ENCODE peak calls at places on chromosomes 5 and 9, in seven cellular contexts. H is brain microvascular endothelial cell; U is activated CD4-positive, alpha-beta memory T cell treated with anti-CD3 and anti-CD28 coated beads, Interleukin-2, amount 10 ng/mL, durations not matched to agents 7 days and 5 days; D is ELR; S is activated CD4-positive, alpha-beta T cell treated with anti-CD3 and anti-CD28 coated beads for 1 hour; I is fibroblast of the conjunctiva; X is cardiac fibroblast. F is an unnamed sample.

GRCh38 chr5:121251954-121252353 is 599.7 kb upstream of the FTMT start:
- DNase-seq in I (no peak), S (no peak), H (peak; percentile 2), U (no peak), X (peak; percentile 64), D (peak; percentile 85), F (peak; percentile 34)

GRCh38 chr5:120007619-120008018 is 378.3 kb downstream of the FAM170A start:
- DNase-seq in U (no peak), I (no peak), H (no peak), S (no peak), D (no peak), X (no peak), F (no peak)

GRCh38 chr9:77585335-77585786 is 62.8 kb downstream of the GNA14 start:
- DNase-seq in U (no peak), X (no peak), H (no peak), D (peak; percentile 25), I (no peak), S (no peak), F (no peak)

GRCh38 chr9:15505927-15506326 is 4.8 kb downstream of the PSIP1 start:
- DNase-seq in D (no peak), H (no peak), X (no peak), I (no peak), S (no peak), U (no peak), F (peak; percentile 23)

GRCh38 chr5:178074266-178074952 is 38.9 kb upstream of the N4BP3 start:
- DNase-seq in X (no peak), D (peak; percentile 29), S (no peak), I (no peak), H (no peak), U (no peak), F (peak; percentile 16)

GRCh38 chr9:20624201-20625002 is 2.1 kb upstream of the MLLT3 start:
- DNase-seq in H (peak; percentile 57), S (no peak), D (peak; percentile 83), U (peak; percentile 42), I (peak; percentile 67), X (peak; percentile 87), F (peak; percentile 78)

GRCh38 chr5:572398-573019 is 39.6 kb upstream of the CEP72 start:
- DNase-seq in S (no peak), U (no peak), I (no peak), X (no peak), H (no peak), D (no peak), F (no peak)

GRCh38 chr5:171388816-171389168 is 1.1 kb downstream of the NPM1 start:
- DNase-seq in U (peak; percentile 59), H (no peak), X (no peak), I (no peak), S (no peak), D (no peak), F (peak; percentile 61)

GRCh38 chr5:175166013-175166412 is 278.0 kb downstream of the DRD1 start:
- DNase-seq in H (no peak), X (no peak), U (no peak), S (no peak), D (no peak), I (no peak), F (no peak)

GRCh38 chr5:61342066-61342465 is 10.0 kb downstream of the ZSWIM6 start:
- DNase-seq in H (no peak), X (no peak), U (no peak), I (peak; percentile 48), D (peak; percentile 86), S (no peak), F (peak; percentile 78)

GRCh38 chr5:119343042-119343441 is 12.8 kb upstream of the TNFAIP8 start:
- DNase-seq in X (no peak), U (no peak), D (no peak), H (no peak), I (no peak), S (no peak), F (no peak)

F was measured in RKO.